ENCODE peak calls at places on chromosomes 11 and 22, in four cellular contexts. L, T, Y and U are unnamed samples. For H3K4me1, the result is how much of the 10 kb centered on the place peaks cover.

GRCh38 chr22:21762712-21763581 is 27.4 kb upstream of the YPEL1 start:
- DNase-seq in L (no peak), T (no peak), Y (no peak), U (no peak)

GRCh38 chr22:31106651-31107205 is 640 bp downstream of the SELENOM start:
- DNase-seq in L (peak), T (no peak), Y (peak), U (peak)

GRCh38 chr22:33512961-33513360 is 407.3 kb downstream of the LARGE1 start:
- DNase-seq in L (no peak), T (no peak), Y (no peak), U (no peak)

GRCh38 chr11:25515576-25515975 is 816.4 kb upstream of the ANO3 start:
- DNase-seq in L (no peak), T (no peak), Y (no peak), U (no peak)

GRCh38 chr22:41641854-41642253 is 20.8 kb downstream of the XRCC6 start:
- DNase-seq in L (no peak), T (no peak), Y (no peak), U (peak)

GRCh38 chr22:47283616-47284270 is 521.3 kb downstream of the TBC1D22A start:
- DNase-seq in L (no peak), T (no peak), Y (no peak), U (no peak)

GRCh38 chr11:10294289-10294953 is 402 bp upstream of the SBF2 start:
- DNase-seq in L (peak), T (peak), Y (peak), U (peak)

GRCh38 chr22:36252754-36253522 is at the start of gene APOL1:
- DNase-seq in L (peak), T (peak), Y (no peak), U (peak)

GRCh38 chr11:113419426-113420003 is 31.9 kb downstream of the ANKK1 start:
- DNase-seq in L (no peak), T (no peak), Y (no peak), U (no peak)

GRCh38 chr11:113384551-113384950 is 3.0 kb upstream of the ANKK1 start:
- DNase-seq in L (peak), T (no peak), Y (no peak), U (no peak)

GRCh38 chr11:60978546-60979380 is 7.3 kb downstream of the CD6 start:
- DNase-seq in L (no peak), T (no peak), Y (no peak), U (no peak)

GRCh38 chr11:85123752-85124231 is 503.4 kb downstream of the DLG2 start:
- DNase-seq in L (peak), T (no peak), Y (no peak), U (no peak)

GRCh38 chr22:38016182-38017078 is 32.1 kb upstream of the SOX10 start:
- DNase-seq in L (peak), T (peak), Y (peak), U (no peak)

GRCh38 chr11:38791346-38791961 is 2193.4 kb upstream of the RAG2 start:
- DNase-seq in L (peak), T (no peak), Y (peak), U (peak)

GRCh38 chr11:127182586-127183203 is 182.1 kb upstream of the KIRREL3 start:
- DNase-seq in L (no peak), T (no peak), Y (no peak), U (no peak)

GRCh38 chr22:21593406-21594232 is 26.1 kb downstream of the UBE2L3 start:
- DNase-seq in L (peak), T (no peak), Y (peak), U (no peak)

GRCh38 chr22:49587421-49587820 is 240.3 kb downstream of the BRD1 start:
- DNase-seq in L (no peak), T (peak), Y (no peak), U (no peak)

GRCh38 chr11:1508491-1508891 is 21.9 kb upstream of the MOB2 start:
- DNase-seq in L (no peak), T (no peak), Y (no peak), U (peak)

GRCh38 chr22:49784630-49784971 is 43.1 kb downstream of the BRD1 start:
- DNase-seq in L (no peak), T (no peak), Y (no peak), U (no peak)

GRCh38 chr11:60318726-60319125 is 8.3 kb upstream of the MS4A6E start:
- DNase-seq in L (no peak), T (no peak), Y (no peak), U (no peak)

GRCh38 chr11:110123003-110123402 is 29.8 kb downstream of the ZC3H12C start:
- DNase-seq in L (no peak), T (no peak), Y (no peak), U (no peak)
- H3K4me1 ChIP-seq in L (half or more), T (under half), Y (under half), U (under half)

DNA sequence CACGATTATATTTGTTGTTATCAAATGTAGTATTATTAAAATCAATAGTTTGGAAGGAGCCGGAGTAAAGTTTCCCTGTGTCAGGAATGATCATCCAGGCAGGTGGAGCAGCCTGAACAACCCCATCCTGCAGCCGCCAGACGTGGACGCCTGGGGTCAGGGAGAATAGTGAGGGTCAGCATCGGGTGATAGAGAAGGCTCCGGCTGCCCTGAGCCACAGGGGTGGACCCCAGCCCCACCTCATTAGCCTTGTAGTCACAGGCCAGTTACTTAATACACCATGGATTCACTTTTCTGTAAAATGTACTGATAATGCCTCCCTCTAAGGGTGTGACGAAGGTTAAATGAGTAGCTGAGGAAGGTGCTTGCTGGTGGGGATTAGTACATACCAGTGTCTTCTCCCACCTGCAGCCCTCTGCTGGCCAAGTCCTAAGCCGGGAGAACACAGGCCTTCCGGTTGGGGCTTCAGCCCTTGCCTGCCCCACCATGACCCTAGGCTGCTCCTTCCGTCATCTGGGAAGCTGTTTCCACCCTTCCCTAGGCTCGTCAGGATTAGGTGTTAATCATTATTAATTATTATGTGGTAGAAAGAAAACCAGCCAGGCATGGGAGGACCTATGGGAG is 14.9 kb downstream of the TMEM121B start:
- DNase-seq in L (no peak), T (no peak), Y (no peak), U (no peak)
- TF ChIP-seq CTCF in L (no peak), T (no peak), Y (no peak), U (no peak)

GRCh38 chr22:40019681-40020080 is 24.9 kb downstream of the FAM83F start:
- DNase-seq in L (no peak), T (no peak), Y (no peak), U (no peak)

GRCh38 chr22:40021401-40022000 is 26.7 kb downstream of the FAM83F start:
- DNase-seq in L (no peak), T (no peak), Y (no peak), U (no peak)

GRCh38 chr22:40018051-40018450 is 23.3 kb downstream of the FAM83F start:
- DNase-seq in L (no peak), T (no peak), Y (no peak), U (no peak)

GRCh38 chr22:40020956-40021355 is 26.2 kb downstream of the FAM83F start:
- DNase-seq in L (no peak), T (no peak), Y (no peak), U (no peak)

GRCh38 chr22:40019100-40019499 is 24.3 kb downstream of the FAM83F start:
- DNase-seq in L (no peak), T (no peak), Y (no peak), U (no peak)
- TF ChIP-seq POLR2A in L (no peak), T (no peak), Y (no peak), U (no peak)

GRCh38 chr22:42683599-42684283 is 34.5 kb upstream of the CYB5R3 start:
- DNase-seq in L (no peak), T (peak), Y (no peak), U (no peak)
- H3K4me1 ChIP-seq in L (under half), T (half or more), Y (under half), U (under half)

GRCh38 chr11:2858995-2859705 is 26.4 kb downstream of the CDKN1C start:
- DNase-seq in L (no peak), T (no peak), Y (no peak), U (no peak)
- TF ChIP-seq CTCF in L (no peak), T (no peak), Y (no peak), U (no peak)

DNA sequence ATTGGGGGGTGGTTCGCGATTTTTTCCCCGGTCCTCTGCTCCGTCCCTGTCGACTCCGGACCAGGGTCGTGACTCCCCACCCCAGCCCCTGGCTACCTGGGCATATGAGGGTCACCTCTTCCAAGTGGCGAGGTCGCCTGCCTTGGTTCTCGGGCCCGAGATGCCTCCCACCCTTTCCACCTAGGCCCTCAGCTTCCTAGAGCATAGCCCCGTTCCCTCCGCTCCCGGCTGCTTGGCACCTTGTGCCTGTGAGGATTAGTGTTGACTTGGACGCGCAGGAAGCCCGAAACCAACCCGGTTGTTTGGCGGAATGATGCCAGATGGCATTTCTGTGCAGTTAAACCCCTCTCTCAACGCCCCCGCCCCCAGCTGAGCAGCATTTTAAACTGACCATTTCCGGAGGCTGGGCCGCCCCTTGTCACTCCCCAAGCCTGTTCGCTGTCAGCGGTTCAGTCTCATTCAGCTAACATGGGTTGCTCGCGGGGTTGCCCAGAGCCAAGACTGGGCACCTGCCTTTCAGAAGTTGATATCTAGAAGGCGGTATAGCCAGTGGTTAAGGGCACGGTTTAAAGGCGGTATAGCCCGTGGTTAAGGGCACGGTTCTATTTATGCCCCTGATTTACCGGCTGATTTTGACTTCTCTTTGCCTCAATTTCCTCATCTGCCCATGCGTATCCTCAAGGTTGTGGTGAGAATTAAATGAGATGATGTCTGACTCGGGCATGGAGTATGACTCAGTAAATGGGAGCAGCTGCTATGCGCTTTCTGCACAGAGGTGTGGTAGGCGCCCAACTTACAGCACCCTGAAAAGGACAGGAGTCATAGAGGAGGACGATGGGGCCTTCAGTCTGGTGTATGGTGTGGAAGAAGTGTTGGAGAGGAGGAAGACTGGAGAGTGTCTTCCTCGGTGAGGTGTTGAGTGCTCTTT is 639 bp downstream of the INCENP start:
- DNase-seq in L (no peak), T (peak), Y (peak), U (peak)
- TF ChIP-seq POLR2A in L (no peak), T (no peak), Y (no peak), U (no peak)